ENCODE peak calls at places on chromosome 11, in six cellular contexts. R, I, L, E, X and J are unnamed samples.
A peak's percentile ranks its signal among the peaks of the same experiment; 100 is the strongest.

GRCh38 chr11:11177156-11177808 is 175.8 kb downstream of the CSNK2A3 start:
- DNase-seq in R (no peak), I (no peak), L (no peak), E (no peak), X (no peak), J (no peak)

GRCh38 chr11:1852885-1853284 is at the start of gene LSP1:
- DNase-seq in R (no peak), I (no peak), L (peak; percentile 71), E (no peak), X (peak; percentile 80), J (no peak)

GRCh38 chr11:116282481-116282880 is 490.3 kb downstream of the BUD13 start:
- DNase-seq in R (no peak), I (no peak), L (no peak), E (no peak), X (no peak), J (no peak)

GRCh38 chr11:23079382-23079813 is 219.1 kb upstream of the CCDC179 start:
- DNase-seq in R (no peak), I (peak; percentile 82), L (no peak), E (no peak), X (no peak), J (peak; percentile 21)

GRCh38 chr11:45432910-45433309 is 146.8 kb upstream of the SYT13 start:
- DNase-seq in R (no peak), I (no peak), L (no peak), E (no peak), X (no peak), J (no peak)

GRCh38 chr11:72091292-72091691 is 10.6 kb downstream of the LRRC51 start:
- DNase-seq in R (no peak), I (peak; percentile 54), L (peak; percentile 55), E (peak; percentile 72), X (peak; percentile 72), J (peak; percentile 70)

GRCh38 chr11:60992842-60993409 is 21.4 kb downstream of the CD6 start:
- DNase-seq in R (no peak), I (no peak), L (no peak), E (no peak), X (no peak), J (no peak)

GRCh38 chr11:72641900-72642814 is 32.1 kb downstream of the PDE2A start:
- DNase-seq in R (no peak), I (no peak), L (no peak), E (no peak), X (peak; percentile 61), J (no peak)

GRCh38 chr11:33996498-33997454 is 54.8 kb upstream of the CAPRIN1 start:
- DNase-seq in R (peak; percentile 19), I (peak; percentile 65), L (peak; percentile 65), E (peak; percentile 79), X (peak; percentile 56), J (peak; percentile 76)

GRCh38 chr11:17412488-17413180 is 24.2 kb upstream of the KCNJ11 start:
- DNase-seq in R (no peak), I (no peak), L (no peak), E (no peak), X (peak; percentile 12), J (no peak)

GRCh38 chr11:109362059-109362458 is 59.9 kb upstream of the C11orf87 start:
- DNase-seq in R (no peak), I (peak; percentile 6), L (no peak), E (no peak), X (no peak), J (peak; percentile 47)

GRCh38 chr11:75262961-75263852 is 22.6 kb downstream of the TPBGL start:
- DNase-seq in R (no peak), I (no peak), L (no peak), E (no peak), X (peak; percentile 36), J (no peak)

GRCh38 chr11:75858613-75859012 is 43.6 kb downstream of the UVRAG start:
- DNase-seq in R (no peak), I (peak; percentile 61), L (no peak), E (peak; percentile 82), X (no peak), J (peak; percentile 50)

GRCh38 chr11:62195945-62196344 is 5.9 kb downstream of the SCGB1D1 start:
- DNase-seq in R (no peak), I (no peak), L (no peak), E (no peak), X (no peak), J (no peak)

GRCh38 chr11:3014314-3014938 is 22.3 kb upstream of the NAP1L4 start:
- DNase-seq in R (no peak), I (no peak), L (peak; percentile 73), E (no peak), X (no peak), J (no peak)

GRCh38 chr11:75214411-75214821 is 26.2 kb upstream of the TPBGL start:
- DNase-seq in R (peak; percentile 9), I (peak; percentile 72), L (peak; percentile 61), E (peak; percentile 86), X (peak; percentile 80), J (peak; percentile 75)

GRCh38 chr11:128776434-128777284 is 82.8 kb downstream of the FLI1 start:
- DNase-seq in R (no peak), I (peak; percentile 33), L (no peak), E (peak; percentile 42), X (no peak), J (peak; percentile 34)

GRCh38 chr11:124867700-124868099 is 2.5 kb downstream of the ROBO3 start:
- DNase-seq in R (no peak), I (peak; percentile 32), L (no peak), E (peak; percentile 52), X (no peak), J (peak; percentile 33)

GRCh38 chr11:12087075-12087775 is 23.2 kb upstream of the MICAL2 start:
- DNase-seq in R (no peak), I (peak; percentile 78), L (no peak), E (peak; percentile 68), X (peak; percentile 68), J (peak; percentile 85)

GRCh38 chr11:101866619-101867491 is 48.0 kb upstream of the CEP126 start:
- DNase-seq in R (no peak), I (peak; percentile 69), L (no peak), E (no peak), X (no peak), J (peak; percentile 67)

GRCh38 chr11:80495116-80495515 is 1054.3 kb upstream of the TENM4 start:
- DNase-seq in R (no peak), I (no peak), L (no peak), E (no peak), X (no peak), J (no peak)

GRCh38 chr11:92383430-92383829 is 158.8 kb downstream of the FAT3 start:
- DNase-seq in R (no peak), I (peak; percentile 54), L (no peak), E (peak; percentile 12), X (no peak), J (peak; percentile 88)

GRCh38 chr11:9953994-9954626 is 290.2 kb downstream of the SWAP70 start:
- DNase-seq in R (no peak), I (peak; percentile 65), L (no peak), E (peak; percentile 33), X (no peak), J (peak; percentile 87)

GRCh38 chr11:12598330-12599256 is 75.6 kb upstream of the TEAD1 start:
- DNase-seq in R (no peak), I (peak; percentile 59), L (no peak), E (peak; percentile 24), X (no peak), J (peak; percentile 56)

GRCh38 chr11:73570415-73571114 is 27.3 kb downstream of the FAM168A start:
- DNase-seq in R (no peak), I (peak; percentile 72), L (no peak), E (peak; percentile 69), X (no peak), J (peak; percentile 67)

GRCh38 chr11:3969613-3970012 is 114.1 kb downstream of the STIM1 start:
- DNase-seq in R (no peak), I (no peak), L (no peak), E (no peak), X (no peak), J (no peak)

GRCh38 chr11:57499413-57499982 is 16.0 kb downstream of the SLC43A1 start:
- DNase-seq in R (peak; percentile 80), I (peak; percentile 82), L (no peak), E (peak; percentile 93), X (peak; percentile 95), J (peak; percentile 86)

GRCh38 chr11:36455658-36456111 is 54.4 kb downstream of the TRAF6 start:
- DNase-seq in R (peak; percentile 69), I (peak; percentile 98), L (no peak), E (peak; percentile 97), X (no peak), J (peak; percentile 97)

GRCh38 chr11:100740440-100740839 is 53.4 kb downstream of the ARHGAP42 start:
- DNase-seq in R (no peak), I (peak; percentile 44), L (no peak), E (peak; percentile 75), X (no peak), J (peak; percentile 18)

GRCh38 chr11:44327730-44328691 is 18.1 kb upstream of the ALX4 start:
- DNase-seq in R (no peak), I (no peak), L (no peak), E (no peak), X (no peak), J (no peak)
- TF ChIP-seq CTCF in R (no peak), I (peak; percentile 16), L (no peak), E (no peak), X (no peak), J (no peak)

GRCh38 chr11:118634435-118635236 is 27.2 kb downstream of the PHLDB1 start:
- DNase-seq in R (no peak), I (peak; percentile 55), L (no peak), E (peak; percentile 71), X (peak; percentile 85), J (peak; percentile 64)
- TF ChIP-seq CTCF in R (peak; percentile 29), I (no peak), L (no peak), E (no peak), X (peak; percentile 23), J (no peak)

DNA sequence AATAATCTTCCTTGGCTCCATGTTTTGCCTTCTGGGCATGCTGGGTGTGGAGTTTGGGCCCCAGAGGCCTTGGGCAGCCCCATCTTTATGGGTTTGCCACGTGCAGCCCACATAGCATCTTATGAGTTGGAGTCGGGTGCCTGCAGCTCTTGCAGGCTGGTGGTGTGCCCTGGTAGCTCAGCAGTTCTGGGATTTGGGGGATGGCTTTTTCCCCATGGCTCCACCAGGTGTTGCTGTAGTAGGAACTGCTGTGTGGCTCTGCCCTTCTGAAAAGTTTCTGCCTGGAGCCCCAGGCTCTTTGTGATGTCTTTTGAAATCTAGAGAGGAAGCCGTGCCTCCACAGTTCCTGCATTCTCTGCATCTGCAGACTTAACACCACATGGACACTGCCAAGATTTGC is 16.8 kb downstream of the EED start:
- DNase-seq in R (no peak), I (no peak), L (no peak), E (no peak), X (no peak), J (no peak)
- TF ChIP-seq CTCF in R (no peak), I (no peak), L (no peak), E (no peak), X (no peak), J (no peak)

GRCh38 chr11:113160652-113161051 is 153.7 kb upstream of the TTC12 start:
- DNase-seq in R (no peak), I (no peak), L (no peak), E (no peak), X (no peak), J (no peak)

GRCh38 chr11:113163291-113164030 is 150.9 kb upstream of the TTC12 start:
- DNase-seq in R (no peak), I (no peak), L (no peak), E (peak; percentile 58), X (no peak), J (peak; percentile 73)

GRCh38 chr11:113161671-113162589 is 152.5 kb upstream of the TTC12 start:
- DNase-seq in R (no peak), I (no peak), L (no peak), E (no peak), X (no peak), J (no peak)

GRCh38 chr11:113159967-113160621 is 154.3 kb upstream of the TTC12 start:
- DNase-seq in R (no peak), I (no peak), L (no peak), E (peak; percentile 77), X (no peak), J (no peak)

GRCh38 chr11:113162590-113162961 is 151.8 kb upstream of the TTC12 start:
- DNase-seq in R (no peak), I (no peak), L (no peak), E (peak; percentile 36), X (no peak), J (no peak)
- TF ChIP-seq CTCF in R (peak; percentile 61), I (no peak), L (no peak), E (peak; percentile 26), X (no peak), J (no peak)